ENCODE peak calls at places on chromosomes 1 and 21, in eight cellular contexts. X, G, L, A, N, Y, H and E are unnamed samples.

GRCh38 chr1:55997550-55997949 is 581.8 kb downstream of the PLPP3 start:
- DNase-seq in Y (peak), L (no peak), X (no peak), G (no peak), N (no peak), H (no peak), A (no peak), E (no peak)

GRCh38 chr1:10733967-10734366 is 62.5 kb downstream of the CASZ1 start:
- DNase-seq in L (no peak), H (no peak), A (no peak), Y (no peak), X (no peak), N (no peak), G (no peak), E (no peak)

GRCh38 chr1:47002211-47002610 is 21.3 kb upstream of the CYP4X1 start:
- DNase-seq in L (no peak), Y (no peak), G (peak), H (no peak), A (no peak), X (no peak), N (no peak), E (no peak)

GRCh38 chr1:167454304-167454928 is 63.9 kb downstream of the CD247 start:
- DNase-seq in L (no peak), G (no peak), X (no peak), Y (no peak), H (no peak), A (no peak), N (no peak), E (no peak)

GRCh38 chr1:232884262-232884661 is 66.1 kb upstream of the NTPCR start:
- DNase-seq in L (no peak), A (no peak), N (no peak), H (peak), G (peak), Y (no peak), X (no peak), E (no peak)

GRCh38 chr1:192489748-192490147 is 85.8 kb upstream of the RGS1 start:
- DNase-seq in Y (peak), N (no peak), L (peak), H (peak), G (peak), A (peak), X (peak), E (peak)

GRCh38 chr21:42781150-42781980 is 98.0 kb downstream of the WDR4 start:
- DNase-seq in G (peak), L (no peak), A (no peak), H (no peak), N (no peak), Y (peak), X (no peak), E (no peak)

GRCh38 chr1:116147972-116148371 is 36.8 kb downstream of the MAB21L3 start:
- DNase-seq in A (no peak), L (no peak), N (no peak), X (no peak), Y (no peak), H (no peak), G (no peak), E (no peak)

GRCh38 chr1:115771094-115771846 is 2.8 kb upstream of the CASQ2 start:
- DNase-seq in X (no peak), N (no peak), G (peak), A (no peak), Y (no peak), L (no peak), H (no peak), E (no peak)

GRCh38 chr1:204151562-204152309 is at the start of gene ETNK2:
- DNase-seq in L (peak), Y (peak), G (peak), N (peak), H (peak), A (no peak), X (no peak), E (no peak)
- H3K4me3 ChIP-seq in L (peak), Y (peak), G (peak), N (peak), H (peak), A (peak), X (peak), E (peak)

DNA sequence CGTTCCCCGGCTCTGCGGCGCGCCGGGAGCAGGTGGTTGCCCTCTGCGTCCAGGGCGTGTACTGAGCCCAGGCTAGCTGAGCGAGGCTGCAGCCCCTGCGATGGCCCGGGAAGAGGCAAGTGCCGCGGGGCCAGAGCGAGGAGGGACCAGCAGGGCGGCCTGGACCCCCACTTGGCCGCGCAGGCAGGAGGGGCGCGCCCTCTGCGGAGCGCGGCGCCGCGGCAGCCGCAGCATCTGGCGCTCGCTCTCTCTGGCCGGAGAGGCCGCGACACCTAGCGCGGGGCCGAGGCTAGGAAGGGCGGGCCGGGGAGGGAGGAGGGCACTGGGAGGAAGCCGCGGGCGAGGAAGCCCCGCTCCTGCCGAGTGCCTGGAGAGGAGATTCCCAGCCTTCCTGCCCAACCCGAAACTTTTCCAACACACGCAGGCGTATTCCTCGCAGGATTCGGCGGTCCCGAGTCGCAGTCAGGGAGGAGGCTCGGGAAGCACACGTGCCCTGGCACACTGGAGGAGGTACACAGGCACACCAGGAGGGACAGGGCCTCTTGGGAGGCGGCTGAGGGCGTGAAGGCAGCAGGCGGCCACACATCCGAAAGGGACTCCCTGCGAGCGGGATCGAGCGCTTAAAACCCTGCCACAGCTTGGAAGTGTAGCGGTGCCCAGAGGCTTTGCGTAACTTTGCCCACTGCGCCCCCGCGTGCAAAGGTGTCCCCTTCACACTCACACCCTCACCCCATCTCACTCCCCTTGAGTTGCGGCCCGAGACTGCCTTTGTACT is 4.8 kb upstream of the PROX1 start:
- DNase-seq in Y (peak), A (no peak), H (no peak), G (peak), X (no peak), N (no peak), L (no peak), E (no peak)
- H3K4me3 ChIP-seq in Y (no peak), A (no peak), H (peak), G (peak), X (peak), N (no peak), L (peak), E (peak)

GRCh38 chr1:231419147-231419546 is 2.9 kb downstream of the EGLN1 start:
- DNase-seq in N (no peak), Y (no peak), H (no peak), G (no peak), L (no peak), A (no peak), X (no peak), E (no peak)

GRCh38 chr1:231418741-231419107 is 3.4 kb downstream of the EGLN1 start:
- DNase-seq in Y (no peak), L (no peak), H (no peak), A (no peak), N (no peak), X (no peak), G (no peak), E (no peak)

GRCh38 chr1:231418101-231418740 is 3.9 kb downstream of the EGLN1 start:
- DNase-seq in L (no peak), H (no peak), A (no peak), G (peak), N (no peak), Y (no peak), X (no peak), E (no peak)

GRCh38 chr1:231416896-231417295 is 5.2 kb downstream of the EGLN1 start:
- DNase-seq in G (peak), L (no peak), Y (no peak), H (no peak), A (no peak), X (no peak), N (no peak), E (no peak)

DNA sequence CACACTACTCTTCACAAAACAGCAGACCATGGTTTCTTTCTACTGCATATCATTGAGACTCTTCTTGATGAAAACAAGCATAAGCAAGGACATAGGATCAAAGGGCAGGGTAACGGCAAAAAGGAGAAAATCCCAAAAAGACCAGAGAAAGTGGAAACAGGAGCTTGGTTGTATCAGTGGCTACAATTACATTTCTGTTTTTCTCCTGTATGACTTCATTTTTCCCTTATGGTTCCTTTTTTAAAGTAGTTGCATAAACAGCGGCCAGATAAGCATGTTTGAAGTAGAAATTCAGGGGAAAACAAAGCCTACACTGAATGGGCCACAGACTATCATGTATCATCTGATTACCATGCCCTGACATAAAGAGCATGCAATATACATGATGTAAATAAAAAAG is 4.6 kb downstream of the EGLN1 start:
- DNase-seq in L (no peak), H (no peak), N (no peak), A (no peak), X (no peak), Y (no peak), G (no peak), E (no peak)
- H3K4me3 ChIP-seq in L (peak), H (no peak), N (no peak), A (no peak), X (peak), Y (peak), G (peak), E (peak)

DNA sequence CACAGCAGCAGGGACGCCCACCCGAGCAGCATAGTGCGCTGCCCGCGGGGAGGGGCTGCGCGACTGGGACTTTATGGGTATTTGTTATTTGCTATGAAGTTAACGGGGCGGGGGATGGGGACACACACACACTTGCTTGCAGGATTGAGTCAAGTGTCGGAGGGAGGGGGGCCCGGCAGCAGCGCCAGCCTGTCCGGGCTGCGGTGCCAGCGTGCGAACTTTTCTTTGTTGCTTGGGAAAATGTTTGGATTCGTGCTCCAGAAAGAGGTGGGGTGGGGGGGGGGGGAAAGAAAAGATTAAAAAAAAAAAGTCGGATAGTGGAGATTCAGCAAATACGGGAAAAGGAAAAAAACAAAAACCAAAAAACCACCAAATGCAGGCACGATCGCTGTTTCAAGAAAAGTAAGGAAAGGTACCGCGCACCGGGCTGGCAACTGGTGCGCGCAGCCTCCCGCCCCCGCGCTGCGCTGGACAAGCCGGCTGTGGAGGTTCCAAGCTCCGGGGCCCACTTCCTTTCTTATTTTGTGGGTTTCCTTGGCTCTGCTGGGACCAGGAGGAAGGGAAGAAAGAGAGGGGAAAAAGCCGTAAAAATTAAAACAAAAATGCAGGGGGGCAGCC is 419 bp downstream of the ADAMTS5 start:
- DNase-seq in L (no peak), H (peak), Y (peak), G (peak), A (no peak), N (no peak), X (no peak), E (no peak)
- H3K4me3 ChIP-seq in L (peak), H (peak), Y (peak), G (peak), A (peak), N (no peak), X (peak), E (peak)

GRCh38 chr1:90834354-90835171 is 117.5 kb upstream of the BARHL2 start:
- DNase-seq in Y (peak), X (no peak), H (peak), N (no peak), A (peak), G (peak), L (no peak), E (no peak)

GRCh38 chr1:90837420-90837819 is 120.3 kb upstream of the BARHL2 start:
- DNase-seq in G (no peak), Y (no peak), X (no peak), A (no peak), N (no peak), L (no peak), H (no peak), E (no peak)

GRCh38 chr1:90836345-90836679 is 119.2 kb upstream of the BARHL2 start:
- DNase-seq in A (no peak), X (no peak), G (no peak), Y (no peak), L (no peak), H (no peak), N (no peak), E (no peak)

GRCh38 chr1:90835172-90835660 is 118.1 kb upstream of the BARHL2 start:
- DNase-seq in H (peak), Y (peak), A (no peak), X (no peak), G (peak), L (no peak), N (no peak), E (no peak)

DNA sequence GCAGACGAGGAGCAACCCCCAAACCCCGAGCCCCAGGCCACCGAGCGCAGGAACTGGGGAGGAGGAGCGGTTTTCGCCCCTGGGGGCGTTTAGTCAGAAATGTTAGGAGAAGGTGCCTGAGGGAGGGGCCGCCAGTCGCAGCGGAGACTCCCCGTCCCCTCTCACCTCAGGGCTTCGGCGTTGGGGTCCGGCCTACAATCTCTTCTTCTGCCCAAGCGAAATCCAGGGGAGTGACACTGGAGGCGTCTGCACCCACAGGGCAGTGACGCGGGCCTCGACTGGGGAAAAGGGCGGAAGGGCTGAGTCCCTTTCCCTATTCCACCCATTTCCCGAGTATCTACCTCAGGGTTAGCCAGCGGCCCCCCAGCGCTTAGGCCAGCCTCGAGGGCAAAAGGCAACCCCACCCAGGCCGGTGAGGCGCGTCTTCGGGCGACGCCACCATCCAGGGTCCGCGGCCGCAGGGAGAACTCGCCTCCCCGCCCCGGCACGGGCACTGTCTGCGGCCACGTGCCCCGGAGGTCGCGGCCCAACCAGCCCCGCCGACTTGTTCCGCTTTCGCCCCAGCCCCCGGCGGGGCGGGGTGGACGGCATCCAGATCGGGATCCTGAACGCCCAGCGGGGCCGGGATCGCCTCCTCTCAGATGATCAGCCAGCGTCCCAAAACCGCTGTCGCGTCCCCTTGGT is 118.7 kb upstream of the BARHL2 start:
- DNase-seq in L (no peak), X (no peak), Y (peak), A (no peak), G (peak), H (no peak), N (no peak), E (no peak)
- H3K4me3 ChIP-seq in L (peak), X (no peak), Y (no peak), A (no peak), G (peak), H (no peak), N (peak), E (peak)